ENCODE peak calls at places on chromosome 6, in ten cellular contexts. F is RWPE1, S is AG09319, O is tibial nerve, D is lung, K is spleen, R is lower leg skin, H is OCI-LY7, P is GM06990, W is hepatocyte. B is an unnamed sample.
A peak's percentile ranks its signal among the peaks of the same experiment; 100 is the strongest.

GRCh38 chr6:101000334-101000733 is 119.2 kb upstream of the ASCC3 start:
- DNase-seq in W (no peak), S (no peak), R (no peak), F (peak; percentile 18), K (no peak), O (no peak), D (no peak), P (no peak), H (peak; percentile 27), B (no peak)

GRCh38 chr6:26234421-26235239 is 130.4 kb upstream of the BTN3A2 start:
- DNase-seq in K (peak; percentile 91), P (peak; percentile 86), W (peak; percentile 84), S (no peak), F (peak; percentile 77), D (no peak), H (peak; percentile 90), O (no peak), R (no peak), B (peak; percentile 86)

GRCh38 chr6:112286756-112287155 is 32.4 kb upstream of the LAMA4 start:
- DNase-seq in H (no peak), W (no peak), R (no peak), K (no peak), P (no peak), S (no peak), O (no peak), D (no peak), F (no peak), B (no peak)

GRCh38 chr6:11685411-11686093 is 93.1 kb downstream of the ADTRP start:
- DNase-seq in H (no peak), W (peak; percentile 73), P (no peak), K (no peak), D (no peak), S (no peak), O (no peak), F (peak; percentile 77), R (no peak), B (no peak)

GRCh38 chr6:4658486-4658885 is 117.7 kb upstream of the CDYL start:
- DNase-seq in S (no peak), P (no peak), D (no peak), O (no peak), K (no peak), R (peak; percentile 68), F (no peak), H (no peak), W (no peak), B (no peak)

GRCh38 chr6:35415065-35415880 is 36.9 kb upstream of the FANCE start:
- DNase-seq in K (no peak), R (no peak), P (no peak), H (peak; percentile 58), D (peak; percentile 79), S (peak; percentile 66), O (peak; percentile 36), F (peak; percentile 42), W (peak; percentile 89), B (peak; percentile 48)

GRCh38 chr6:44022296-44022661 is 105.0 kb downstream of the MRPL14 start:
- DNase-seq in D (no peak), H (no peak), F (no peak), O (no peak), K (no peak), R (peak; percentile 76), P (no peak), W (no peak), S (no peak), B (no peak)

GRCh38 chr6:114176726-114177125 is 166.1 kb downstream of the HS3ST5 start:
- DNase-seq in S (no peak), K (no peak), P (no peak), D (no peak), F (no peak), R (no peak), H (no peak), W (no peak), O (no peak), B (no peak)

GRCh38 chr6:17865798-17866725 is 121.4 kb downstream of the KIF13A start:
- DNase-seq in O (peak; percentile 26), W (peak; percentile 79), D (peak; percentile 40), S (peak; percentile 72), R (peak; percentile 87), P (no peak), F (peak; percentile 87), H (no peak), K (no peak), B (no peak)

GRCh38 chr6:170262481-170263088 is 28.3 kb downstream of the DLL1 start:
- DNase-seq in O (no peak), F (no peak), S (no peak), W (no peak), K (no peak), H (no peak), P (no peak), R (no peak), D (no peak), B (no peak)

GRCh38 chr6:170261643-170262480 is 29.0 kb downstream of the DLL1 start:
- DNase-seq in F (no peak), S (no peak), O (no peak), P (no peak), W (no peak), R (no peak), K (peak; percentile 39), D (no peak), H (no peak), B (no peak)

GRCh38 chr6:170259301-170259700 is 31.6 kb downstream of the DLL1 start:
- DNase-seq in P (no peak), S (no peak), K (peak; percentile 69), O (no peak), F (no peak), H (no peak), W (no peak), R (no peak), D (no peak), B (no peak)

GRCh38 chr6:170258395-170258794 is 32.5 kb downstream of the DLL1 start:
- DNase-seq in S (no peak), P (no peak), F (no peak), R (no peak), K (peak; percentile 47), D (no peak), H (no peak), W (no peak), O (no peak), B (no peak)

DNA sequence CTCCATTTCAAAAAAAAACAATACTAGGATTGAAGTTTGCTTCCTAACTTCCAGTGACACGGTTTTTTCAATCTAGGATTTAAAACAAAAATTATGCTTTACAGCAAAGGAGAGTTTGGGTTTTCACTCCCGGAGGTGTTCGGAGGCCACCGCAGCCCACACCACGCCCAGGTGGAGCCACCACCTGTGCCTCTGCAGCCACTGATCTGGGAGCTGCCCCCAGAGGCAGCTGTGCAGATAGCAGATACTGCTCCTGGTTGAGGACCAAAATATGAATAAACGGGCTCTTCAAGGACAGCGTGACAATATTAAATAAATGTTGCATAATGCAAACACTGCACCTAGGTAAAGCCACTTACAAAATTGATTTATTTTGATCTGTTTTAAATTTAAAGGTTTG is 30.2 kb downstream of the DLL1 start:
- DNase-seq in O (no peak), P (no peak), K (no peak), W (no peak), R (no peak), F (no peak), H (peak; percentile 5), D (no peak), S (no peak), B (no peak)
- TF ChIP-seq CTCF in O (no peak), P (peak; percentile 9), K (no peak), W (no peak), R (no peak), F (no peak), H (peak; percentile 45), D (no peak), S (no peak), B (no peak)

DNA sequence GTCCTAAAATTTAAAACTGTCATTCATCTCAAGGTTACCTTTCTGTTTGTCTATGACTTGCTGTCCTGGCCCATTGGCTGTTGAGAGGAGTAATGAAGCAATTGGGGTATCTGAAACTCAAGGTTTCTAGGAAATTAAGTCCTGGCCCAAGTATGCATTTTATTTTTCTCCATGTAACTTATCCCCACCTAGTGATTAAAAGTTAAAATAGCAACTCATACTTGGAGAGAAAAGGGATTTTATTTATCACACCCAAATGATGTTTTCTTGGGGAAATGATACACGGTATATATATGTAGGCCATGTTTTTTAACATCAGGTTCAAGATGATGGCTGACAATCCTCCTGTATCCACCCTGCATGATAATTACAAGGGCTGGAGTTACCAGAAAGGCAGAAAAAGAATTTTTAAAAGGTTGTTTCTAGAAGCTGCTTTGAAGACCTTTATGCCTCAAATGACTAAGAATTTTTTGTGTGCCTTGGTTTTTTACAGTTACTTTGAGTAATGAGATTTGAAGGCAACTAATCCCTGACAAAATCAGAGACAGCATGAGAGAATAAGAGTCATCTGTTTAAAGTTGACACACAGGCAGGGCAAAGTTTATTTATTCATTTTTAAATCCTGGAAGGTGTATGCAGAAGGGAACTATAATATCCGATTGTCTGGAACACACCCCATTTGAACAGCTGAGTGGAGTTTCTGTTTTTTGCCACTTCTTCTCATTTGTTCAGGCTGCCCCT is 28.9 kb upstream of the C6orf58 start:
- DNase-seq in K (no peak), P (no peak), O (no peak), H (no peak), F (no peak), W (no peak), R (no peak), S (no peak), D (no peak), B (no peak)
- TF ChIP-seq CTCF in K (no peak), P (no peak), O (no peak), H (peak; percentile 32), F (peak; percentile 22), W (peak; percentile 32), R (no peak), S (peak; percentile 33), D (no peak), B (no peak)

DNA sequence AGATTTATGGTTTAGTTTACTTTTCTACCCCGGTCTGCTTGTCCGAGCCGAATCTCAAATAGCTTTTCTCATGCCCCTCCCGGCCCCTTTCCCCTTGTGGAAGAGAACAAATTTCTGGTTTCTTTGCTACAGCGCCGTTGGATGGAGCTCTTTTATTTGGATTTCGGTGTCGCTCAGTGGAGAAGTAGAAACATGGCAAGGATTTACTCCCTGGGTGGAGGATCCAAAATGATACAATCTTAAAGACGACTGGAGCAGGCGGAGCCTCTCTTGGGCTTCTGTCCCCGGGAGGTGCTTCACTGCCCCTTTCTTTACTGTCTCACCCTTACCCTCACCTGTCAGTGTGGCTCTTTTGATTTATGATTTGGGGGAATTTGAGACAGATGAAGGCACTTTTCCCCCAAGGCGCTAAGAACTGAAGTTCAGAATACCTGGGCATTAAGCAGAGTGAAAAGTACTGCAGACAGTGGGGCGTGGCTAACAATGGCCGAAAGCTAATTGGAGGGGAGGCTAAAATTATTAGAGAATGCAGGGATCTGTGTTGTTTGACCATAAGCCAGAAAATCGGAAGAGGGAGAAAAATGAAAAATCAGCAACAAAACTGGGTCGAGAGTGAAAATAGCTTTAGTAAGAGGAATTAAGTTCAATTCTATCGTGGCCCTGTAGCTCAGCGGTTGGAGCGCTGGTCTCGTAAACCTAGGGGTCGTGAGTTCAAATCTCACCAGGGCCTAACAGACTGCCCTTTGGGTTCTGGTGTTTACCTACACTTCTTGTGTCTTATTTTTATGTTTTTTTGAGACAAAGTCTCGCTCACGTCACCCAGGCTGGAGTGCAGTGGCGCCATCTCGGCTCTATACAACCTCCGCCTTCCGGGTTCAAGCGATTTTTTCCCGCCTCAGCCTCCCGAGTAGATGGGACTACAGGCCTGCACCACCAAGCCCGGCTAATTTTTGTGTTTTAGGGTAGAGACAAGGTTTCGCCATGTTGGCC is 145.1 kb upstream of the ZNF184 start:
- DNase-seq in D (no peak), F (peak; percentile 69), W (peak; percentile 65), R (no peak), K (no peak), S (no peak), O (no peak), H (no peak), P (no peak), B (peak; percentile 29)
- TF ChIP-seq CTCF in D (no peak), F (no peak), W (peak; percentile 26), R (no peak), K (no peak), S (no peak), O (no peak), H (no peak), P (no peak), B (no peak)

GRCh38 chr6:110873981-110874879 is at the start of gene AMD1:
- DNase-seq in P (peak; percentile 93), O (peak; percentile 97), W (peak; percentile 99), S (peak; percentile 97), F (peak; percentile 99), R (peak; percentile 99), D (peak; percentile 99), H (peak; percentile 98), K (peak; percentile 99), B (peak; percentile 96)
- TF ChIP-seq CTCF in P (no peak), O (no peak), W (no peak), S (no peak), F (no peak), R (no peak), D (no peak), H (no peak), K (no peak), B (no peak)

B was measured in activated CD8-positive, alpha-beta T cell treated with anti-CD3 and anti-CD28 coated beads for 36 hours.